ENCODE peak calls at places on chromosomes 1 and 21, in four cellular contexts. U is thoracic aorta; D is activated CD8-positive, alpha-beta T cell treated with anti-CD3 and anti-CD28 coated beads for 36 hours; C is cardiac muscle cell. E is an unnamed sample.

GRCh38 chr1:3727042-3727824 is 25.0 kb upstream of the CCDC27 start:
- DNase-seq in U (no peak), C (peak), D (peak), E (peak)

GRCh38 chr1:85283475-85284199 is 7.2 kb upstream of the BCL10 start:
- DNase-seq in C (no peak), U (no peak), D (no peak), E (no peak)

GRCh38 chr1:26353210-26353859 is 595 bp downstream of the CRYBG2 start:
- DNase-seq in U (no peak), C (no peak), D (no peak), E (no peak)

GRCh38 chr1:6440198-6441126 is 15.9 kb downstream of the ESPN start:
- DNase-seq in U (no peak), C (peak), D (peak), E (peak)

GRCh38 chr1:223700942-223701637 is 11.2 kb upstream of the CAPN2 start:
- DNase-seq in C (peak), D (peak), U (no peak), E (no peak)

GRCh38 chr1:203676455-203676854 is 49.8 kb downstream of the ATP2B4 start:
- DNase-seq in C (no peak), D (no peak), U (no peak), E (no peak)

GRCh38 chr1:39269791-39270342 is 65.4 kb downstream of the MACF1 start:
- DNase-seq in U (no peak), C (peak), D (peak), E (peak)

GRCh38 chr21:44758781-44759627 is 42.6 kb downstream of the UBE2G2 start:
- DNase-seq in C (no peak), U (no peak), D (no peak), E (no peak)

GRCh38 chr1:59422921-59423575 is 126.2 kb downstream of the FGGY start:
- DNase-seq in C (peak), D (no peak), U (peak), E (no peak)

GRCh38 chr1:98051065-98051675 is 130.3 kb upstream of the DPYD start:
- DNase-seq in C (peak), D (peak), U (no peak), E (peak)

GRCh38 chr1:2232255-2232915 is 4.3 kb downstream of the SKI start:
- DNase-seq in U (no peak), C (no peak), D (no peak), E (no peak)

DNA sequence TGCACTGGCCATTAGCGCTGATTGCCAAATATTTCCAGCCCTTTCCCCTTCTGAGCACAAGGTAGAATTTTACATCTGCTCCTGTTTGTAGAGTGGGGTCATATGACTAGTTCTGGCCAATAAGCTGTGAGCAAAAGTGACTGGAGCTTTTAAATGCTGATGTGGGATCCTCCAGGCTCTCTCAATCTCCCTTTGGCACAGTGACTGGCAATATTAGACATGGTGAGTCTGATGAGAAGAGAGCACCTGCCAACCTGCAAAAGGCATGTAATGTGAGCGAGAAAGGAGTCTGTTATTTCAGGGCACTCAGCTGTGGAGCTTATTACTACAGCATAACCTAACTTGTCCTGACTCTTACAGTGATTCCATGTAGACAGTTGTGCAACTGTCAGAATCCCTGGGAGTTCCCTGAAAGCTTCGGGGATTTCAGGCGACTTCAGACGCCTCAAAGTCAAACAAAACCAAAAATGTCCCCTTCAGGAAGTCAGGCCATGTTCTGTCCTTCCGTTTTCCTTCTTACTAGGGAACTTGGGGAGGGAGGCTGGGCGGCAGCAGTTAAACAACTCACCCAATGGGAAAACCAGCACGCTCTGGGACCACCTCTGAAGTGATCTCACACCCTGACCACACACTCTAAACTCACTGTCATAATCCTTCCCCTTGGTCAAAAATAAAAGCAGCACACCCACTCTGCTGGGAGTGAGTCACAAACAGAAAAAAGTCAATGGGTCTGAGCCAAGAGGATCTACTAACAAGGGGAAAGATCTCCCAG is 3.6 kb upstream of the RASSF5 start:
- DNase-seq in C (peak), D (peak), U (peak), E (peak)
- TF ChIP-seq CTCF in C (no peak), D (no peak), U (no peak), E (no peak)

GRCh38 chr1:199404976-199405375 is 622.5 kb upstream of the NR5A2 start:
- DNase-seq in C (no peak), U (no peak), D (no peak), E (no peak)
- TF ChIP-seq CTCF in C (no peak), U (no peak), D (no peak), E (no peak)

GRCh38 chr21:25872271-25872670 is 137.5 kb downstream of the GABPA start:
- DNase-seq in U (no peak), C (no peak), D (no peak), E (no peak)

GRCh38 chr21:25867041-25867440 is 132.3 kb downstream of the GABPA start:
- DNase-seq in C (no peak), D (no peak), U (no peak), E (no peak)

GRCh38 chr21:25870084-25870483 is 135.3 kb downstream of the GABPA start:
- DNase-seq in D (no peak), U (no peak), C (no peak), E (no peak)

GRCh38 chr21:25871566-25871965 is 136.8 kb downstream of the GABPA start:
- DNase-seq in U (no peak), D (peak), C (no peak), E (no peak)
- TF ChIP-seq CTCF in U (no peak), D (no peak), C (no peak), E (peak)

GRCh38 chr1:14924455-14925325 is 228.9 kb upstream of the TMEM51 start:
- DNase-seq in U (no peak), D (peak), C (peak), E (peak)
- TF ChIP-seq CTCF in U (no peak), D (no peak), C (no peak), E (no peak)

GRCh38 chr1:205140113-205140512 is 18.3 kb upstream of the RBBP5 start:
- DNase-seq in D (no peak), U (no peak), C (no peak), E (no peak)
- TF ChIP-seq CTCF in D (no peak), U (no peak), C (no peak), E (no peak)

DNA sequence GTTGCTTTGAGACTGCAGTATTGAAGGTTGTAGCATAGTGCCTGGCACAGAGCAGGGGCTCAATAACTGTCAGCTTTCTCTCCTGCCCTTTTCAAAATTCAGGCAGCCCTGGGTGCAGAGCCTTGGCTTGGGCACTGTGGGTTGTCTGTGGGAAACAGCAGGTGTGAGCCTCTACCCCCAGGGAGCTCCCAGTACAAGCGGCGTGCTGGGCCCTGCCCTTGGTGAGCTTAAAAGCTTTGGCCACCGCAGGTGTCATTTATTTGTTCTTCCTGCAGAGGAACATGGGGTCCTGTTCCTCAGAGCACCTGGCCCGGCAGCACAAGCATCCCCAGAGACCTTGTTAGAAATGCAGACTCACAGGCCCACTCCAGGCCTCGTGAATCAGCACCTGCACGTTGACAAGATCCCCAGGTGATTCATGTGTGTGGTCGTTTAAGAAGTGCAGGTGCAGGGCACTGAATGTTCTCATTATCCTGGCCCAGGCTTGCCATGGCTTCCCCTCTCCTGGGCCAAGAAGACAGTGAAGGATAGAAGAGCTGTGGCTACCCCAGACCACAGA is 29.9 kb upstream of the IGSF21 start:
- DNase-seq in U (no peak), C (no peak), D (no peak), E (no peak)
- TF ChIP-seq CTCF in U (no peak), C (no peak), D (no peak), E (no peak)